ENCODE peak calls at places on chromosomes 13 and 19, in five cellular contexts. Y is A549, F is K562, R is HepG2, U is GM12878. L is an unnamed sample.

GRCh38 chr19:11390359-11390758 is 6.2 kb upstream of the EPOR start:
- DNase-seq in Y (no peak), F (no peak), R (no peak), U (no peak), L (no peak)

GRCh38 chr19:18109731-18110671 is 12.4 kb downstream of the MAST3 start:
- DNase-seq in Y (no peak), F (peak; percentile 89), R (peak; percentile 29), U (no peak), L (no peak)

GRCh38 chr19:16944626-16945363 is 56.0 kb downstream of the F2RL3 start:
- DNase-seq in Y (no peak), F (peak; percentile 47), R (no peak), U (no peak), L (no peak)

GRCh38 chr13:19181621-19182485 is at the start of gene TUBA3C:
- DNase-seq in Y (no peak), F (peak; percentile 39), R (no peak), U (no peak), L (no peak)

GRCh38 chr13:112105244-112105681 is 38.3 kb downstream of the SOX1 start:
- DNase-seq in Y (no peak), F (no peak), R (no peak), U (no peak), L (no peak)

GRCh38 chr13:23889598-23890224 is 511 bp upstream of the MIPEP start:
- DNase-seq in Y (no peak), F (no peak), R (no peak), U (no peak), L (no peak)

GRCh38 chr19:17807731-17808316 is 12.9 kb downstream of the B3GNT3 start:
- DNase-seq in Y (no peak), F (no peak), R (no peak), U (no peak), L (no peak)

GRCh38 chr19:35755550-35756371 is 1.1 kb downstream of the HSPB6 start:
- DNase-seq in Y (no peak), F (no peak), R (no peak), U (no peak), L (no peak)

GRCh38 chr19:51000426-51000825 is 978 bp downstream of the KLK8 start:
- DNase-seq in Y (no peak), F (no peak), R (no peak), U (no peak), L (no peak)

GRCh38 chr13:48778551-48779088 is 124.9 kb downstream of the CYSLTR2 start:
- DNase-seq in Y (no peak), F (no peak), R (no peak), U (no peak), L (no peak)

GRCh38 chr13:91346848-91347211 is 657 bp upstream of the MIR17HG start:
- DNase-seq in Y (no peak), F (peak; percentile 71), R (no peak), U (peak; percentile 25), L (no peak)

GRCh38 chr19:55617426-55617825 is 6.9 kb downstream of the ZNF784 start:
- DNase-seq in Y (no peak), F (no peak), R (no peak), U (no peak), L (no peak)

GRCh38 chr19:45826934-45827333 is 11.8 kb upstream of the RSPH6A start:
- DNase-seq in Y (no peak), F (no peak), R (no peak), U (no peak), L (no peak)

GRCh38 chr19:35260694-35261304 is 8.0 kb upstream of the USF2 start:
- DNase-seq in Y (no peak), F (no peak), R (no peak), U (no peak), L (no peak)

GRCh38 chr19:11230621-11231386 is 8.6 kb upstream of the ANGPTL8 start:
- DNase-seq in Y (no peak), F (no peak), R (peak; percentile 60), U (no peak), L (no peak)

GRCh38 chr19:46224773-46225172 is 4.8 kb upstream of the IGFL1 start:
- DNase-seq in Y (no peak), F (no peak), R (no peak), U (no peak), L (no peak)

GRCh38 chr19:58473775-58474174 is 2.4 kb upstream of the ZNF446 start:
- DNase-seq in Y (no peak), F (no peak), R (no peak), U (no peak), L (no peak)

GRCh38 chr19:49497790-49498106 is 1.5 kb downstream of the RPS11 start:
- DNase-seq in Y (no peak), F (no peak), R (no peak), U (no peak), L (no peak)

GRCh38 chr13:33164331-33164730 is 121.2 kb downstream of the STARD13 start:
- DNase-seq in Y (no peak), F (no peak), R (peak; percentile 31), U (no peak), L (no peak)

GRCh38 chr13:59201836-59202235 is 961.9 kb downstream of the DIAPH3 start:
- DNase-seq in Y (no peak), F (no peak), R (no peak), U (no peak), L (no peak)

GRCh38 chr13:24135674-24136300 is 24.7 kb upstream of the SPATA13 start:
- DNase-seq in Y (no peak), F (no peak), R (no peak), U (no peak), L (no peak)

GRCh38 chr19:41793414-41793727 is 3.0 kb upstream of the CEACAM3 start:
- DNase-seq in Y (no peak), F (no peak), R (no peak), U (no peak), L (no peak)

GRCh38 chr13:59444210-59444857 is 719.4 kb downstream of the DIAPH3 start:
- DNase-seq in Y (no peak), F (no peak), R (no peak), U (no peak), L (no peak)

GRCh38 chr13:98025480-98026025 is 72.1 kb downstream of the IPO5 start:
- DNase-seq in Y (no peak), F (no peak), R (no peak), U (no peak), L (no peak)

GRCh38 chr19:29596885-29597525 is 9.1 kb upstream of the POP4 start:
- DNase-seq in Y (no peak), F (no peak), R (peak; percentile 9), U (no peak), L (no peak)

GRCh38 chr19:4016486-4016885 is 8.9 kb downstream of the PIAS4 start:
- DNase-seq in Y (no peak), F (no peak), R (no peak), U (no peak), L (no peak)

GRCh38 chr19:17266026-17266425 is 1.2 kb upstream of the BABAM1 start:
- DNase-seq in Y (no peak), F (no peak), R (no peak), U (no peak), L (no peak)

GRCh38 chr13:114017028-114017630 is 43.3 kb upstream of the C13orf46 start:
- DNase-seq in Y (peak; percentile 19), F (no peak), R (no peak), U (no peak), L (no peak)

GRCh38 chr13:108121406-108121805 is 93.9 kb downstream of the LIG4 start:
- DNase-seq in Y (no peak), F (no peak), R (peak; percentile 1), U (no peak), L (no peak)

GRCh38 chr13:80783926-80784325 is 443.0 kb upstream of the SPRY2 start:
- DNase-seq in Y (no peak), F (no peak), R (no peak), U (no peak), L (no peak)

GRCh38 chr13:80778302-80778701 is 437.4 kb upstream of the SPRY2 start:
- DNase-seq in Y (no peak), F (no peak), R (no peak), U (no peak), L (no peak)
- TF ChIP-seq HDAC2 in Y (no peak), F (no peak), R (no peak), U (no peak), L (no peak)

GRCh38 chr13:27549406-27549981 is 70.8 kb downstream of the LNX2 start:
- DNase-seq in Y (no peak), F (no peak), R (no peak), U (no peak), L (no peak)
- TF ChIP-seq HDAC2 in Y (no peak), F (no peak), R (no peak), U (no peak), L (no peak)

DNA sequence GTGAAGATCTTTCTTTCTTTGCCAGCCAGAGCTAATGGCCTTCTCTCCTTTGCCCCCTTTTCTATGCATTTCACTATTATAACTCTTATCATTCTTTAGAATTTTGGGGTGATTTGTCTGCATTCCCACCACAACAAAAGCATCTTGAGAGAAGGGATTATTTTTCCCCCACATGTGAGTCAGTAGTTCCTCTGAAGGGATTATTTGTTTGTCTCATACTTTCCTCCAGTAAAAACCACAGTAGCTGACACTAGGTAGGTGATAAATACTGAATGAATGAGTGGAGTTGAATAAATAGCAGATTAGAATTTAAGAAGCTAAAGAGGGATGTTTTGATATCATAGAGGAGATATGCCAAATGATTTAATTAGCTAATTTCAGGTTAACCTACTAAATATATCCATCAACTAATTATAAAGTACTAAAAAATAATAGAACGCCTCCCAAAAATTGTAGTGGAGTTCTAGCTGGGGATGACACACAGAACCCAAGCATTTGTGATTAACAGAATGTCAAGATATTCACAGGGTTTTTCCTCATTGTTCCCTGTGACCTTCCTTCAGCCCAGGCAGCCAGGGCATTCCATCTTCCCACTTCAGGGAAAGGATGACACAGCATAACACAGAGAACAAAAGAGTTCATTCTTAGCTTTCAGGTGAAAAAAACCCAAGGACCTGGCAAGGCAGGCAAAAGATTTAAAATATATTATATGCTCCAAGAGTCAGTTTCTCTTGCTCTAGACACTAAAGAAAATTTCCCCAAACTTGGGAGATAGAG is 3.5 kb upstream of the TBC1D4 start:
- DNase-seq in Y (peak; percentile 3), F (no peak), R (peak; percentile 81), U (no peak), L (no peak)
- TF ChIP-seq HDAC2 in Y (no peak), F (no peak), R (no peak), U (no peak), L (no peak)

GRCh38 chr19:31513841-31514240 is 164.6 kb upstream of the TSHZ3 start:
- DNase-seq in Y (no peak), F (no peak), R (no peak), U (no peak), L (no peak)
- TF ChIP-seq HDAC2 in Y (no peak), F (no peak), R (no peak), U (no peak), L (no peak)

DNA sequence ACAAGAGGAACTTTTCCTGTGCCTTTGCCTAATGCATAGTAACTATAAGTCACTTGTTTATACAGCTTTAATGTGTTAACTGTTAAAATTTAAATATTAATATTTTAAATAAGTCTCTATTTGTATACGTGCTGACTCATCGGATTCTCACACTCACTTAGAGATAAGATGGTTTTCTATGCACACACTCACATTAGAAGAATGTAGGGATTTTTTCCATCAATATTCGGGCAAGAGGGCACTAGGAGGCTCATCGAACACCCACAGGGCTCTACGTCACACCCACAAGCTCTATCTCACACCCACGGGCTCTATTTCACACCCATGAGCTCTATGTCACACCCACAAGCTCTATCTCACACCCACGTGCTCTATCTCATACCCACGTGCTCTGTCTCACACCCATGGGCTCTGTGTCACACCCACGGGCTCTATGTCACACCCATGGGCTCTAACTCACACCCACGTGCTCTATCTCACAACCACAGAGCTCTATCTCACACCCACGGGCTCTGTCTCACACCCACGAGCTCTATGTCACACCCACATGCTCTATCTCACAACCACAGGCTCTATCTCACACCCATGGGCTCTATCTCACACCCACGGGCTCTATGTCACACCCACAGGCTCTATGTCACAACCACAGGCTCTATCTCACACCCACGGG is 73.4 kb downstream of the COL4A2 start:
- DNase-seq in Y (no peak), F (no peak), R (no peak), U (no peak), L (no peak)
- TF ChIP-seq HDAC2 in Y (no peak), F (no peak), R (no peak), U (no peak), L (no peak)